ENCODE peak calls at places on chromosomes 16 and 17, in five cellular contexts. Y is IMR-90, C is A549, Z is sigmoid colon, P is H1. N is an unnamed sample.

GRCh38 chr16:57998484-57998883 is 2.0 kb downstream of the ZNF319 start:
- DNase-seq in Y (no peak), C (no peak), Z (no peak), P (no peak), N (peak)

GRCh38 chr16:46908540-46909372 is 24.6 kb downstream of the GPT2 start:
- DNase-seq in Y (peak), C (peak), Z (no peak), P (peak), N (peak)

GRCh38 chr16:77336637-77337036 is 98.2 kb downstream of the ADAMTS18 start:
- DNase-seq in Y (no peak), C (no peak), Z (no peak), P (no peak), N (no peak)

GRCh38 chr17:36590082-36590481 is 1.6 kb upstream of the DHRS11 start:
- DNase-seq in Y (peak), C (no peak), Z (no peak), P (no peak), N (no peak)

GRCh38 chr16:50861926-50862325 is 120.0 kb downstream of the CYLD start:
- DNase-seq in Y (peak), C (peak), Z (no peak), P (no peak), N (peak)

GRCh38 chr16:23105309-23105708 is 43.9 kb downstream of the USP31 start:
- DNase-seq in Y (no peak), C (no peak), Z (no peak), P (no peak), N (no peak)

GRCh38 chr17:80065478-80066170 is 29.2 kb downstream of the CCDC40 start:
- DNase-seq in Y (no peak), C (no peak), Z (no peak), P (peak), N (no peak)

GRCh38 chr16:20611975-20612471 is 35.9 kb upstream of the ACSM2B start:
- DNase-seq in Y (no peak), C (no peak), Z (peak), P (no peak), N (no peak)

GRCh38 chr16:87002717-87003413 is 314.3 kb downstream of the C16orf95 start:
- DNase-seq in Y (peak), C (no peak), Z (peak), P (no peak), N (no peak)

GRCh38 chr16:28321700-28322411 is 29.5 kb downstream of the SBK1 start:
- DNase-seq in Y (peak), C (peak), Z (no peak), P (peak), N (peak)

DNA sequence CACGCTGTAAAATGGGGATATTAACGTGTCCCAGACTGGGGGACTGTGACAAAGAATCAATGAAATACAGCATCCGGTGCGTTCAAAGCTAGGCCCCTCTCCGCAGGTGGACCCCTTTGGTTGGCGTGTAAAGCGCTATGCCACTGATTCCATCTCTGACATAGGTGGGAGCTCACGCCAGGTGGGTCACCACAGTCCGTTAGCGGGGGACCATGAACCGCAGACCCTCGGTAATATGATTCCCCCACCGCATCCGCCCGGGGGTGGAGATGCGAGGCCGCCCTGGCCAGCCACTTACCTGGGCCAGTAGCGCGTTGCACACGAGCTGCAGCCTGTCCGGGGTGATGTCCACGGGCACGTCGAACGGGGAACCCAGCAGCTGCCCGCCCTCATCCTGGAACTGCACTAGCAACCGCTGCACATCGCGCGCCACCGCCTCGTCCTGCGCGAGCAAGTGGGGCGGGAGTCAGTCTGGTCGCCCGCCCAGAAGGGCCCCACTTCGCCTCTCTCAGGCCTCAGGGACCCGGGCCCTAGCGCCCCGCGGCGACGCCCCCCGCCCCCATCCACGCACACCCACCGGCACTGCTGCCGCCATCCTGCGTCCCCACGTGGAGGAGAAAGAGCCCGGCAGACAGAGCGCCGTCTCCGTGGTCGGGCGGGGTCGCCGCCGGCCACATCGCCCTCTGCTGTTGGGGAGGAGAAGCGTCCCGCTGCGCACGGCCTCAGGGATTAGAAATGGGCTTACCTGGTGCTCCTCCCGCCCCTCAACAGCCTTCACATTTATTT is at the start of gene NLE1:
- DNase-seq in Y (peak), C (peak), Z (peak), P (peak), N (peak)
- TF ChIP-seq POLR2A in Y (peak), C (peak), Z (no peak), P (peak), N (peak)

GRCh38 chr17:50149425-50150353 is 788 bp downstream of the PPP1R9B start:
- DNase-seq in Y (peak), C (no peak), Z (peak), P (no peak), N (no peak)
- TF ChIP-seq POLR2A in Y (no peak), C (no peak), Z (no peak), P (no peak), N (no peak)

DNA sequence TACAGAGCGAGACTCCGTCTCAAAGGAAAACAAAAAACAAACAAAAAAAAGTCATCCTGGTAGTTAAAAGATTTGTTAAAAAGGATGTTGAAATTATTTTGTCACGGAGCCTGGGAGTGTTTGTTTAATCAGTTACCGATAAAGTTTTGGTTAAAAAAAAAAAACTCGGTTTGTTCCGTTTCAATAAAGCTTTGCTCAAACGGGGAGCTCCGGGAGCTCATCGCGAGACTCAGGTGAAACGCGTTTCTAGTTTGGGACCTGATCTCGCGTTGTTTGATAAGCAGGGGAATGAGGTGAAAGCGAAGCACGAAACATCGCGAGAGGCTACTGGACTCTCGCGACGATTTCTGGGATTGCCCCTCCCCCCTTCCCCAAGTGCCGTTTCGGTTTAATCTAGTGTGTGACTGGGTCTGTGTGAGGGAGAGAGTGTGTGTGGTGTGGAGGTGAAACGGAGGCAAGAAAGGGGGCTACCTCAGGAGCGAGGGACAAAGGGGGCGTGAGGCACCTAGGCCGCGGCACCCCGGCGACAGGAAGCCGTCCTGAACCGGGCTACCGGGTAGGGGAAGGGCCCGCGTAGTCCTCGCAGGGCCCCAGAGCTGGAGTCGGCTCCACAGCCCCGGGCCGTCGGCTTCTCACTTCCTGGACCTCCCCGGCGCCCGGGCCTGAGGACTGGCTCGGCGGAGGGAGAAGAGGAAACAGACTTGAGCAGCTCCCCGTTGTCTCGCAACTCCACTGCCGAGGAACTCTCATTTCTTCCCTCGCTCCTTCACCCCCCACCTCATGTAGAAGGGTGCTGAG is at the start of gene CDK12:
- DNase-seq in Y (peak), C (peak), Z (peak), P (peak), N (peak)
- TF ChIP-seq POLR2A in Y (peak), C (peak), Z (peak), P (peak), N (peak)

DNA sequence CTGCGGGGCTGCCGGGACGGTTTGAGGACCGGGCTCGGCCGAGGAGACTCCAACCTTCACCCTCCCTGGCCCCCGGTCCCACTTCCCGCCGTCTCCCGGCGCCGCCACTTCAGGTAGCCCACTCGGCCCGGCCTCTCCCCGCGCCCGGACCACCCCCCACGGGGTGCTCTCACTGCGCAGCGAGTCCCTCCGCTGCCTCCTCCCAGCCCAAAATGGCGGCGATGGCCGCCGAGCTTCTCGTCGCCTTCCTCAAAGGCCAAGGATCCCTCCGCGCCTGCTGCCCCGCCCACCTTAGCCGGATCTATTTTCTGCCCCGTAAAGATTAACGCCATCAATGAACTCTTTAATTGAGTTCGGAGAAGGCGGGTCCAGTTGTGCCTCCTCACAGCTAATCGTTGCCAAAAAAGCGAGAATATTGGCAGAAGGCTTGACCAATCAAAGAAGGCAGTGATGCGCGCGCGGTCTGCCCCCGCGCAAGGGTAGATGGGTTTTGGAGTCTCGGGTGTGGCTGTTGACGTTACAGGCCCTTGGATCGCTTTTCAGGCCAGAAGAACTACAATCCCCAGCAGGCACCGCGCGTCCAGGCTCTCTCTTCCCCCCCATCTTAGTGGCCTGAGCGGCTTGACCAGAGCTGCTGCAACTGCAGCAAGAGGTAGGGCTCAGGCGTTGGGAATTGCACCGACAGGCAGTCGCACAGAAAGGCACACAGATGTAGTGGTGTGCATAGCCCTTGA is at the start of gene HEXIM2:
- DNase-seq in Y (peak), C (peak), Z (peak), P (peak), N (peak)
- TF ChIP-seq POLR2A in Y (peak), C (peak), Z (peak), P (peak), N (peak)

DNA sequence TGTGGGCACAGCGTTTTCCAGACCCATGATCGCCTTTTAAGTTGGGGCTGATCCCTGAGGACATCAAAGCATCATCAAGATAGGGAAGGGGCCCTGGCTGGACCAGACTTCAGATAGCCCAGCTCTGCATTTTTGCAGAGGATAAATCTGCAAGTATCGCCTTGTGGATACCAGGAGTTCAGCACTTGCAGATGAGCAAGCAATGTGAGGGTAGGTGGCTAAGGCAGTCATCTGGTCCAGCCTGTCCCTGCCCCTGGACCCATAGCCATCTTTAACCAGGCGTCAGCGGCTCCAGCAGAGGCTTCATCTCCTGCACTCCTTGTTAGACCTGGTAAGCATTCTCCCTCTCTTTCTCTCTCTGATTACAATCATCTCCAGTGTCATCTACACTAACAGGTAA is 9.0 kb upstream of the MRPS23 start:
- DNase-seq in Y (no peak), C (no peak), Z (peak), P (peak), N (no peak)
- TF ChIP-seq POLR2A in Y (no peak), C (no peak), Z (no peak), P (no peak), N (no peak)

GRCh38 chr16:3023669-3024478 is at the start of the genes HCFC1R1 and THOC6:
- DNase-seq in Y (peak), C (peak), Z (peak), P (peak), N (peak)
- TF ChIP-seq POLR2A in Y (peak), C (peak), Z (peak), P (peak), N (peak)

DNA sequence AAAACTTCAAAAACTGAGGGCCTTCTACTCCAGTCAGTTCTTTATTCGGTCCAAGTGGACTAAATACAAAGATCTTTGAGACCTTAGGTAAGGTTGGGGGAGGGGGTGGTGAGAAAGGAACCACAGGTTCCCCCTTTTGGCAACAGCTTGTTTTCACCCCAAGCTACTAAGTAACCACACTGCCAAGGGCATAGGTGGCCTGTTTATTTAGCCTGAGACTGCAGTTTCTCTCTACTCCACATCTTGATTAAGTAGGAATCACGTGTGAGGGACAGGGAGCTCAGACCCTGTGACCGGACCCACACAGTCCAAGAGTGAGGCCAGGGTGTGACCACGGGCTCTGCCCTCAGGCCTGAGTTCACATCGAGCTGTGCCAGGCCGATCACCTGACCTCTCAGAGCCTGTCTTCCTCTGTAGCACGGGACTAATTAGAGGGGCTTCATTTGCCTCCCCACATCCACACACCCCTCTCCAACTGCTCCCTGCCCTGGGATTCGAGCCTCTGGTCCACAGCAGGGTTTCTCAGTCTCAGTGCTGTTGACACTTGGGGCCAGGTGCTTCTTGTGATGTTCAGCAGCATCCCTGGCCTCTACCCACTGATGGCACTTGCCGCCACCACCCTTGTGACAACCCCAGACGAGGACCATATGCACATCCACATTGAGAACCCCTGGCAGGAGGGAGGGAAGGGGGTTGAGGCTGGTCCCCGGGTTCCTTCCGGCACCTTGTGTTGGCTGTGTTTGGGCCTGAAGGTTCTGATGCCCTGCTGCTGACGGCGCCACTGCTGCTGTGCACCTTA is 17.8 kb downstream of the ST6GALNAC2 start:
- DNase-seq in Y (no peak), C (no peak), Z (no peak), P (no peak), N (no peak)
- TF ChIP-seq POLR2A in Y (no peak), C (no peak), Z (no peak), P (peak), N (no peak)

GRCh38 chr17:27506348-27507218 is 50.3 kb downstream of the KSR1 start:
- DNase-seq in Y (no peak), C (no peak), Z (no peak), P (no peak), N (no peak)
- TF ChIP-seq POLR2A in Y (no peak), C (no peak), Z (no peak), P (no peak), N (no peak)

DNA sequence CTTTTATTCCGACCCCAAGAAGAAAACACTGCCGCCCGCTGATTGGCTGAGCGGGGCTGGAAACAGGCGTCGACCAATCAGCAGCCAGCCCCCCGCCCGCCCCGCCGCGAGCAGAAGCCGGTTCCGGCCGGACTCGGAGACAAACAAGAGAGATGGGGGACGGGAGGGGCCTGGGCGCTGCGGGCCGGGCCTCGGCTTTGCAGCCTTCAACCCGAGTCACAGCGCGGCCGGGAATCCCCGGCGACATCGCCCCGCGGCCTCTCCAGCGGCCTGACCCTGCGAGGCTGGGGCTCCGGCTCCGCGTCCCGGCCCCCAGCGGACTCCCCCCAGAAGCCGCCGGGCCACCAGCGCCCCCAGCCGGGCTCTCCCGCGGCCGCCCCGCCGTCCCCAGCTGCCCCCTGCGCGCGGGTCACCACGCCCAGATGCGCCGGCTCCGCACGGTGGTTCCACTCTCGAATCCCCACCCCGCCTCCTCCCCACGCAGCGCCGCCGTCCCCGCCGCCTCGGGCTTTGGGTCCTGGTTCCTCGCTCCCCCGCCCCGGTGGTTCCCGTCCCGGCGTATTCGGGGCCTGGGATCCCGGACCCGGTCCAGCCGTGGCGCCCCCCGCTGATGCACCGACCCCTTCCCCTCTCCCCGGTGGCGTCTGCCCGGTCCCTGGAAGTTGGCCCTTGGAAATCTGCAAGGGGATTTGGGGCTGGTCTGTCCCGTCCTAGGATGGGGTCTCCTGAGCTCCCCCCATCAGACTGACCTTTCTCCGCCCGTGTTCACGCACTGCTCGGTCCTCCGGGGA is 417 bp upstream of the SLC43A2 start:
- DNase-seq in Y (peak), C (peak), Z (peak), P (peak), N (peak)
- TF ChIP-seq POLR2A in Y (peak), C (peak), Z (peak), P (peak), N (peak)

N was measured in H54.